ENCODE peak calls at places on chromosome 7, in six cellular contexts. B is mucosa of descending colon, K is GM19239, T is Kasumi-1, F is amygdala, X is A549. H is an unnamed sample.

GRCh38 chr7:37438879-37439278 is 9.8 kb downstream of the ELMO1 start:
- DNase-seq in B (no peak), K (no peak), T (no peak), F (no peak), X (no peak), H (no peak)

GRCh38 chr7:32117837-32118236 is 47.6 kb upstream of the PDE1C start:
- DNase-seq in B (no peak), K (no peak), T (no peak), F (no peak), X (no peak), H (no peak)

GRCh38 chr7:53245721-53246120 is 210.3 kb downstream of the POM121L12 start:
- DNase-seq in B (no peak), K (no peak), T (no peak), F (no peak), X (no peak), H (no peak)

GRCh38 chr7:127819975-127820778 is 168.2 kb downstream of the SND1 start:
- DNase-seq in B (no peak), K (no peak), T (peak; percentile 60), F (no peak), X (no peak), H (peak; percentile 30)

GRCh38 chr7:13989138-13989943 is at the start of gene ETV1:
- DNase-seq in B (peak; percentile 48), K (no peak), T (peak; percentile 34), F (peak; percentile 67), X (peak; percentile 56), H (peak; percentile 72)

GRCh38 chr7:40647719-40648118 is 512.9 kb downstream of the SUGCT start:
- DNase-seq in B (no peak), K (no peak), T (no peak), F (no peak), X (no peak), H (no peak)

GRCh38 chr7:104124469-104124868 is 83.3 kb downstream of the ORC5 start:
- DNase-seq in B (no peak), K (no peak), T (no peak), F (no peak), X (no peak), H (no peak)

GRCh38 chr7:74061840-74062539 is 21.6 kb upstream of the LIMK1 start:
- DNase-seq in B (peak; percentile 90), K (no peak), T (peak; percentile 80), F (peak; percentile 75), X (peak; percentile 90), H (peak; percentile 58)

GRCh38 chr7:28973591-28973990 is 15.5 kb upstream of the TRIL start:
- DNase-seq in B (no peak), K (no peak), T (no peak), F (no peak), X (no peak), H (no peak)

GRCh38 chr7:28666144-28666543 is 253.8 kb downstream of the CREB5 start:
- DNase-seq in B (no peak), K (no peak), T (no peak), F (no peak), X (no peak), H (no peak)